ENCODE peak calls at places on chromosomes 4 and X, in nine cellular contexts. One of them, this sample, is unnamed.

GRCh38 chrX:22395372-22395771 is 122.7 kb downstream of the CBLL2 start:
- DNase-seq in MCF 10A: peak; percentile 52
- DNase-seq in transverse colon: no peak
- DNase-seq in GM12891: no peak
- DNase-seq in GM10248: no peak
- DNase-seq in ACHN: peak; percentile 52
- DNase-seq in NCI-H2227 treated with DMSO at 0.1 percent for 48 hours: no peak
- DNase-seq in AG08395: no peak
- DNase-seq in stimulated activated CD8-positive, alpha-beta memory T cell treated with anti-CD3 and anti-CD28 coated beads, Interleukin-12 subunit alpha, Interleukin-12 subunit beta, amount 100 ng/mL, for 4 hours: no peak
- DNase-seq in this sample: no peak

GRCh38 chr4:175971393-175972179 is 94.1 kb upstream of the WDR17 start:
- DNase-seq in MCF 10A: no peak
- DNase-seq in transverse colon: no peak
- DNase-seq in GM12891: no peak
- DNase-seq in GM10248: no peak
- DNase-seq in ACHN: no peak
- DNase-seq in NCI-H2227 treated with DMSO at 0.1 percent for 48 hours: no peak
- DNase-seq in AG08395: no peak
- DNase-seq in stimulated activated CD8-positive, alpha-beta memory T cell treated with anti-CD3 and anti-CD28 coated beads, Interleukin-12 subunit alpha, Interleukin-12 subunit beta, amount 100 ng/mL, for 4 hours: no peak
- DNase-seq in this sample: no peak

GRCh38 chr4:110211007-110211769 is 12.8 kb upstream of the ELOVL6 start:
- DNase-seq in MCF 10A: peak; percentile 66
- DNase-seq in transverse colon: peak; percentile 25
- DNase-seq in GM12891: no peak
- DNase-seq in GM10248: peak; percentile 65
- DNase-seq in ACHN: peak; percentile 53
- DNase-seq in NCI-H2227 treated with DMSO at 0.1 percent for 48 hours: no peak
- DNase-seq in AG08395: peak; percentile 64
- DNase-seq in stimulated activated CD8-positive, alpha-beta memory T cell treated with anti-CD3 and anti-CD28 coated beads, Interleukin-12 subunit alpha, Interleukin-12 subunit beta, amount 100 ng/mL, for 4 hours: no peak
- DNase-seq in this sample: peak; percentile 50

GRCh38 chrX:3651272-3651671 is 62.2 kb downstream of the PRKX start:
- DNase-seq in MCF 10A: peak; percentile 35
- DNase-seq in transverse colon: no peak
- DNase-seq in GM12891: no peak
- DNase-seq in GM10248: peak; percentile 17
- DNase-seq in ACHN: peak; percentile 7
- DNase-seq in NCI-H2227 treated with DMSO at 0.1 percent for 48 hours: peak; percentile 5
- DNase-seq in AG08395: peak; percentile 39
- DNase-seq in stimulated activated CD8-positive, alpha-beta memory T cell treated with anti-CD3 and anti-CD28 coated beads, Interleukin-12 subunit alpha, Interleukin-12 subunit beta, amount 100 ng/mL, for 4 hours: no peak
- DNase-seq in this sample: peak; percentile 31

GRCh38 chrX:54695231-54695630 is 102.8 kb downstream of the ITIH6 start:
- DNase-seq in MCF 10A: no peak
- DNase-seq in transverse colon: no peak
- DNase-seq in GM12891: no peak
- DNase-seq in GM10248: no peak
- DNase-seq in ACHN: no peak
- DNase-seq in NCI-H2227 treated with DMSO at 0.1 percent for 48 hours: no peak
- DNase-seq in AG08395: no peak
- DNase-seq in stimulated activated CD8-positive, alpha-beta memory T cell treated with anti-CD3 and anti-CD28 coated beads, Interleukin-12 subunit alpha, Interleukin-12 subunit beta, amount 100 ng/mL, for 4 hours: no peak
- DNase-seq in this sample: no peak

GRCh38 chrX:39639871-39640270 is 457.9 kb downstream of the BCOR start:
- DNase-seq in MCF 10A: no peak
- DNase-seq in transverse colon: no peak
- DNase-seq in GM12891: no peak
- DNase-seq in GM10248: no peak
- DNase-seq in ACHN: no peak
- DNase-seq in NCI-H2227 treated with DMSO at 0.1 percent for 48 hours: no peak
- DNase-seq in AG08395: no peak
- DNase-seq in stimulated activated CD8-positive, alpha-beta memory T cell treated with anti-CD3 and anti-CD28 coated beads, Interleukin-12 subunit alpha, Interleukin-12 subunit beta, amount 100 ng/mL, for 4 hours: no peak
- DNase-seq in this sample: no peak

GRCh38 chr4:126168484-126168883 is 853.7 kb downstream of the FAT4 start:
- DNase-seq in MCF 10A: no peak
- DNase-seq in transverse colon: no peak
- DNase-seq in GM12891: no peak
- DNase-seq in GM10248: no peak
- DNase-seq in ACHN: no peak
- DNase-seq in NCI-H2227 treated with DMSO at 0.1 percent for 48 hours: no peak
- DNase-seq in AG08395: no peak
- DNase-seq in stimulated activated CD8-positive, alpha-beta memory T cell treated with anti-CD3 and anti-CD28 coated beads, Interleukin-12 subunit alpha, Interleukin-12 subunit beta, amount 100 ng/mL, for 4 hours: no peak
- DNase-seq in this sample: no peak

GRCh38 chr4:55560096-55560495 is 13.4 kb upstream of the CLOCK start:
- DNase-seq in MCF 10A: no peak
- DNase-seq in transverse colon: no peak
- DNase-seq in GM12891: no peak
- DNase-seq in GM10248: no peak
- DNase-seq in ACHN: no peak
- DNase-seq in NCI-H2227 treated with DMSO at 0.1 percent for 48 hours: no peak
- DNase-seq in AG08395: no peak
- DNase-seq in stimulated activated CD8-positive, alpha-beta memory T cell treated with anti-CD3 and anti-CD28 coated beads, Interleukin-12 subunit alpha, Interleukin-12 subunit beta, amount 100 ng/mL, for 4 hours: no peak
- DNase-seq in this sample: no peak

GRCh38 chrX:100194073-100194775 is 215.8 kb downstream of the PCDH19 start:
- DNase-seq in MCF 10A: no peak
- DNase-seq in transverse colon: no peak
- DNase-seq in GM12891: no peak
- DNase-seq in GM10248: no peak
- DNase-seq in ACHN: no peak
- DNase-seq in NCI-H2227 treated with DMSO at 0.1 percent for 48 hours: no peak
- DNase-seq in AG08395: no peak
- DNase-seq in stimulated activated CD8-positive, alpha-beta memory T cell treated with anti-CD3 and anti-CD28 coated beads, Interleukin-12 subunit alpha, Interleukin-12 subunit beta, amount 100 ng/mL, for 4 hours: no peak
- DNase-seq in this sample: no peak

This sample was measured in immature natural killer cell.